ENCODE peak calls at places on chromosome 13, in four cellular contexts. One of them, this sample, is unnamed. For H3K27me3, the result is how much of the 10 kb centered on the place peaks cover.

GRCh38 chr13:23868521-23868920 is 20.7 kb downstream of the MIPEP start:
- DNase-seq in pancreas: no peak
- DNase-seq in HL-60: no peak
- DNase-seq in tibial artery: no peak
- DNase-seq in this sample: no peak

GRCh38 chr13:75830842-75831241 is 194.7 kb downstream of the LMO7 start:
- DNase-seq in pancreas: no peak
- DNase-seq in HL-60: no peak
- DNase-seq in tibial artery: no peak
- DNase-seq in this sample: no peak

GRCh38 chr13:62702502-62702901 is 1286.9 kb upstream of the PCDH20 start:
- DNase-seq in pancreas: no peak
- DNase-seq in HL-60: no peak
- DNase-seq in tibial artery: no peak
- DNase-seq in this sample: no peak

GRCh38 chr13:41639237-41639904 is 182.0 kb downstream of the RGCC start:
- DNase-seq in pancreas: no peak
- DNase-seq in HL-60: no peak
- DNase-seq in tibial artery: no peak
- DNase-seq in this sample: no peak

GRCh38 chr13:65468628-65469027 is 1761.5 kb downstream of the PCDH9 start:
- DNase-seq in pancreas: no peak
- DNase-seq in HL-60: peak
- DNase-seq in tibial artery: no peak
- DNase-seq in this sample: no peak

GRCh38 chr13:25286308-25286968 is 850 bp downstream of the MTMR6 start:
- DNase-seq in pancreas: no peak
- DNase-seq in HL-60: peak
- DNase-seq in tibial artery: no peak
- DNase-seq in this sample: no peak

GRCh38 chr13:47903836-47904235 is 97.2 kb downstream of the SUCLA2 start:
- DNase-seq in pancreas: no peak
- DNase-seq in HL-60: no peak
- DNase-seq in tibial artery: no peak
- DNase-seq in this sample: no peak

GRCh38 chr13:29282096-29282495 is 313.4 kb downstream of the SLC7A1 start:
- DNase-seq in pancreas: no peak
- DNase-seq in HL-60: no peak
- DNase-seq in tibial artery: no peak
- DNase-seq in this sample: no peak

GRCh38 chr13:103275079-103275478 is 208.9 kb upstream of the SLC10A2 start:
- DNase-seq in pancreas: no peak
- DNase-seq in HL-60: no peak
- DNase-seq in tibial artery: no peak
- DNase-seq in this sample: no peak

GRCh38 chr13:69044629-69045028 is 1063.0 kb upstream of the ATXN8OS start:
- DNase-seq in pancreas: no peak
- DNase-seq in HL-60: no peak
- DNase-seq in tibial artery: no peak
- DNase-seq in this sample: no peak

GRCh38 chr13:94122300-94122699 is 357.2 kb downstream of the DCT start:
- DNase-seq in pancreas: no peak
- DNase-seq in HL-60: no peak
- DNase-seq in tibial artery: no peak
- DNase-seq in this sample: no peak

GRCh38 chr13:21663197-21663596 is 7.7 kb upstream of the FGF9 start:
- DNase-seq in pancreas: no peak
- DNase-seq in HL-60: no peak
- DNase-seq in tibial artery: no peak
- DNase-seq in this sample: no peak

GRCh38 chr13:69287050-69287698 is 820.5 kb upstream of the ATXN8OS start:
- DNase-seq in pancreas: no peak
- DNase-seq in HL-60: no peak
- DNase-seq in tibial artery: no peak
- DNase-seq in this sample: no peak

GRCh38 chr13:72864142-72865035 is 82.5 kb downstream of the PIBF1 start:
- DNase-seq in pancreas: no peak
- DNase-seq in HL-60: no peak
- DNase-seq in tibial artery: no peak
- DNase-seq in this sample: no peak

GRCh38 chr13:64083396-64083795 is 2667.7 kb upstream of the PCDH20 start:
- DNase-seq in pancreas: no peak
- DNase-seq in HL-60: no peak
- DNase-seq in tibial artery: no peak
- DNase-seq in this sample: no peak

GRCh38 chr13:35469781-35470380 is 6.6 kb downstream of the MAB21L1 start:
- DNase-seq in pancreas: no peak
- DNase-seq in HL-60: no peak
- DNase-seq in tibial artery: no peak
- DNase-seq in this sample: no peak

GRCh38 chr13:93098972-93099371 is 127.6 kb upstream of the GPC6 start:
- DNase-seq in pancreas: peak
- DNase-seq in HL-60: no peak
- DNase-seq in tibial artery: no peak
- DNase-seq in this sample: no peak

GRCh38 chr13:24709186-24709913 is 29.1 kb downstream of the ATP12A start:
- DNase-seq in pancreas: no peak
- DNase-seq in HL-60: no peak
- DNase-seq in tibial artery: no peak
- DNase-seq in this sample: no peak

GRCh38 chr13:26412961-26413716 is 144.3 kb upstream of the WASF3 start:
- DNase-seq in pancreas: no peak
- DNase-seq in HL-60: no peak
- DNase-seq in tibial artery: no peak
- DNase-seq in this sample: no peak

GRCh38 chr13:46641274-46642081 is 88.5 kb downstream of the LRCH1 start:
- DNase-seq in pancreas: no peak
- DNase-seq in HL-60: no peak
- DNase-seq in tibial artery: no peak
- DNase-seq in this sample: no peak

GRCh38 chr13:59367467-59367866 is 796.3 kb downstream of the DIAPH3 start:
- DNase-seq in pancreas: no peak
- DNase-seq in HL-60: no peak
- DNase-seq in tibial artery: no peak
- DNase-seq in this sample: no peak

GRCh38 chr13:49649244-49649962 is 21.1 kb downstream of the ARL11 start:
- DNase-seq in pancreas: no peak
- DNase-seq in HL-60: no peak
- DNase-seq in tibial artery: no peak
- DNase-seq in this sample: no peak

GRCh38 chr13:97359181-97360057 is 74.5 kb upstream of the RAP2A start:
- DNase-seq in pancreas: no peak
- DNase-seq in HL-60: peak
- DNase-seq in tibial artery: no peak
- DNase-seq in this sample: peak

GRCh38 chr13:84894749-84895148 is 904.5 kb downstream of the SLITRK6 start:
- DNase-seq in pancreas: no peak
- DNase-seq in HL-60: no peak
- DNase-seq in tibial artery: no peak
- DNase-seq in this sample: peak

GRCh38 chr13:77930430-77930829 is 11.8 kb upstream of the EDNRB start:
- DNase-seq in pancreas: no peak
- DNase-seq in HL-60: no peak
- DNase-seq in tibial artery: no peak
- DNase-seq in this sample: no peak

GRCh38 chr13:98345103-98345899 is 168.2 kb upstream of the RNF113B start:
- DNase-seq in pancreas: no peak
- DNase-seq in HL-60: no peak
- DNase-seq in tibial artery: no peak
- DNase-seq in this sample: no peak

GRCh38 chr13:33446821-33447481 is 161.4 kb upstream of the STARD13 start:
- DNase-seq in pancreas: no peak
- DNase-seq in HL-60: no peak
- DNase-seq in tibial artery: no peak
- DNase-seq in this sample: no peak

GRCh38 chr13:112067121-112067741 is at the start of gene SOX1:
- DNase-seq in pancreas: no peak
- DNase-seq in HL-60: no peak
- DNase-seq in tibial artery: no peak
- DNase-seq in this sample: peak
- H3K27me3 ChIP-seq in pancreas: half or more
- H3K27me3 ChIP-seq in HL-60: half or more
- H3K27me3 ChIP-seq in tibial artery: half or more
- H3K27me3 ChIP-seq in this sample: half or more

GRCh38 chr13:20160346-20161274 is at the start of gene GJA3:
- DNase-seq in pancreas: no peak
- DNase-seq in HL-60: peak
- DNase-seq in tibial artery: no peak
- DNase-seq in this sample: peak
- H3K27me3 ChIP-seq in pancreas: half or more
- H3K27me3 ChIP-seq in HL-60: under half
- H3K27me3 ChIP-seq in tibial artery: half or more
- H3K27me3 ChIP-seq in this sample: under half

GRCh38 chr13:51243832-51244231 is 21.6 kb downstream of the FAM124A start:
- DNase-seq in pancreas: no peak
- DNase-seq in HL-60: no peak
- DNase-seq in tibial artery: no peak
- DNase-seq in this sample: peak

GRCh38 chr13:51240888-51241475 is 18.8 kb downstream of the FAM124A start:
- DNase-seq in pancreas: no peak
- DNase-seq in HL-60: no peak
- DNase-seq in tibial artery: no peak
- DNase-seq in this sample: no peak

GRCh38 chr13:51241720-51242119 is 19.5 kb downstream of the FAM124A start:
- DNase-seq in pancreas: no peak
- DNase-seq in HL-60: peak
- DNase-seq in tibial artery: no peak
- DNase-seq in this sample: no peak

GRCh38 chr13:51244637-51245405 is 22.6 kb downstream of the FAM124A start:
- DNase-seq in pancreas: no peak
- DNase-seq in HL-60: no peak
- DNase-seq in tibial artery: no peak
- DNase-seq in this sample: peak

GRCh38 chr13:51243227-51243626 is 21.0 kb downstream of the FAM124A start:
- DNase-seq in pancreas: no peak
- DNase-seq in HL-60: no peak
- DNase-seq in tibial artery: no peak
- DNase-seq in this sample: no peak
- H3K27me3 ChIP-seq in pancreas: under half
- H3K27me3 ChIP-seq in HL-60: under half
- H3K27me3 ChIP-seq in tibial artery: under half
- H3K27me3 ChIP-seq in this sample: under half

GRCh38 chr13:113063091-113063491 is 42.5 kb upstream of the F7 start:
- DNase-seq in pancreas: no peak
- DNase-seq in HL-60: no peak
- DNase-seq in tibial artery: no peak
- DNase-seq in this sample: no peak
- H3K27me3 ChIP-seq in pancreas: under half
- H3K27me3 ChIP-seq in HL-60: under half
- H3K27me3 ChIP-seq in tibial artery: under half
- H3K27me3 ChIP-seq in this sample: under half

GRCh38 chr13:109670776-109671175 is 115.6 kb downstream of the IRS2 start:
- DNase-seq in pancreas: no peak
- DNase-seq in HL-60: no peak
- DNase-seq in tibial artery: no peak
- DNase-seq in this sample: no peak
- H3K27me3 ChIP-seq in pancreas: under half
- H3K27me3 ChIP-seq in HL-60: under half
- H3K27me3 ChIP-seq in tibial artery: under half
- H3K27me3 ChIP-seq in this sample: under half

GRCh38 chr13:101892296-101892695 is 439.8 kb downstream of the ITGBL1 start:
- DNase-seq in pancreas: no peak
- DNase-seq in HL-60: no peak
- DNase-seq in tibial artery: no peak
- DNase-seq in this sample: no peak
- H3K27me3 ChIP-seq in pancreas: under half
- H3K27me3 ChIP-seq in HL-60: under half
- H3K27me3 ChIP-seq in tibial artery: under half
- H3K27me3 ChIP-seq in this sample: under half

GRCh38 chr13:112447761-112448603 is 71.8 kb downstream of the SPACA7 start:
- DNase-seq in pancreas: no peak
- DNase-seq in HL-60: no peak
- DNase-seq in tibial artery: no peak
- DNase-seq in this sample: peak
- H3K27me3 ChIP-seq in pancreas: under half
- H3K27me3 ChIP-seq in HL-60: under half
- H3K27me3 ChIP-seq in tibial artery: under half
- H3K27me3 ChIP-seq in this sample: under half

GRCh38 chr13:99982021-99982740 is 597 bp downstream of the ZIC2 start:
- DNase-seq in pancreas: no peak
- DNase-seq in HL-60: no peak
- DNase-seq in tibial artery: no peak
- DNase-seq in this sample: no peak
- H3K27me3 ChIP-seq in pancreas: half or more
- H3K27me3 ChIP-seq in HL-60: half or more
- H3K27me3 ChIP-seq in tibial artery: half or more
- H3K27me3 ChIP-seq in this sample: under half

GRCh38 chr13:113144255-113144629 is 14.2 kb upstream of the PROZ start:
- DNase-seq in pancreas: no peak
- DNase-seq in HL-60: no peak
- DNase-seq in tibial artery: no peak
- DNase-seq in this sample: no peak
- H3K27me3 ChIP-seq in pancreas: under half
- H3K27me3 ChIP-seq in HL-60: under half
- H3K27me3 ChIP-seq in tibial artery: under half
- H3K27me3 ChIP-seq in this sample: under half